ENCODE peak calls at places on chromosomes 5 and 9, in six cellular contexts. E is fibroblast of lung; J is COR-L47; L is C1 segment of cervical spinal cord; G is HuH-7.5; S is activated naive CD8-positive, alpha-beta T cell treated with anti-CD3 and anti-CD28 coated beads, Interleukin-2, amount 50 U/mL, for 24 hours. C is an unnamed sample.

GRCh38 chr5:36279054-36279698 is 22.5 kb downstream of the RANBP3L start:
- DNase-seq in J (no peak), G (no peak), S (no peak), E (peak; percentile 23), L (no peak), C (no peak)

GRCh38 chr5:177557041-177557647 is 2.8 kb upstream of the FAM193B start:
- DNase-seq in J (no peak), L (no peak), E (peak; percentile 52), G (peak; percentile 39), S (no peak), C (no peak)

GRCh38 chr5:88555658-88556057 is 287.0 kb upstream of the TMEM161B start:
- DNase-seq in J (no peak), S (no peak), L (no peak), E (no peak), G (no peak), C (peak; percentile 43)

GRCh38 chr5:174172104-174172965 is 126.8 kb downstream of the NSG2 start:
- DNase-seq in L (no peak), S (no peak), J (peak; percentile 30), G (no peak), E (no peak), C (no peak)

GRCh38 chr5:137635521-137635921 is 100.4 kb downstream of the KLHL3 start:
- DNase-seq in L (no peak), E (no peak), J (no peak), S (no peak), G (no peak), C (no peak)

GRCh38 chr9:73118898-73119554 is 32.6 kb upstream of the ANXA1 start:
- DNase-seq in G (no peak), E (peak; percentile 91), L (no peak), S (no peak), J (no peak), C (no peak)

GRCh38 chr5:132083065-132083678 is 9.6 kb downstream of the CSF2 start:
- DNase-seq in J (no peak), G (no peak), L (no peak), S (peak; percentile 72), E (no peak), C (no peak)

GRCh38 chr5:127028822-127029457 is 1.4 kb downstream of the MARCHF3 start:
- DNase-seq in S (peak; percentile 8), J (no peak), G (peak; percentile 10), L (no peak), E (peak; percentile 30), C (no peak)

GRCh38 chr9:131585375-131585774 is 40.1 kb downstream of the PRRT1B start:
- DNase-seq in J (no peak), L (no peak), S (peak; percentile 36), E (no peak), G (no peak), C (peak; percentile 75)

GRCh38 chr9:99811598-99812383 is 9.9 kb upstream of the NR4A3 start:
- DNase-seq in G (no peak), S (no peak), E (no peak), J (no peak), L (no peak), C (no peak)

GRCh38 chr9:36738318-36738975 is 165.8 kb downstream of the MELK start:
- DNase-seq in G (no peak), J (no peak), L (no peak), S (no peak), E (peak; percentile 42), C (no peak)

GRCh38 chr5:116571568-116572321 is 2.9 kb downstream of the SEMA6A start:
- DNase-seq in S (no peak), J (peak; percentile 64), L (no peak), G (peak; percentile 29), E (no peak), C (no peak)

GRCh38 chr5:1806199-1806598 is 5.0 kb downstream of the NDUFS6 start:
- DNase-seq in L (no peak), E (no peak), S (no peak), G (no peak), J (no peak), C (no peak)

GRCh38 chr9:97077465-97078295 is 38.7 kb upstream of the CTSV start:
- DNase-seq in J (no peak), S (no peak), E (no peak), L (no peak), G (no peak), C (no peak)

GRCh38 chr5:133990396-133990795 is 14.4 kb downstream of the VDAC1 start:
- DNase-seq in L (no peak), S (no peak), G (no peak), E (no peak), J (peak; percentile 78), C (no peak)

GRCh38 chr5:137533963-137534362 is 34.8 kb upstream of the SPOCK1 start:
- DNase-seq in L (no peak), J (no peak), S (no peak), E (no peak), G (no peak), C (no peak)

GRCh38 chr5:134423376-134423775 is 11.7 kb upstream of the CDKN2AIPNL start:
- DNase-seq in G (no peak), E (no peak), S (no peak), J (no peak), L (no peak), C (no peak)

GRCh38 chr9:137604345-137605145 is 941 bp upstream of the ARRDC1 start:
- DNase-seq in G (no peak), S (no peak), J (no peak), E (no peak), L (no peak), C (no peak)

GRCh38 chr5:133927616-133928180 is 40.7 kb downstream of the C5orf15 start:
- DNase-seq in E (no peak), G (no peak), J (no peak), S (no peak), L (no peak), C (no peak)

GRCh38 chr5:115429345-115429940 is 115.1 kb downstream of the FEM1C start:
- DNase-seq in J (no peak), G (no peak), L (no peak), S (no peak), E (no peak), C (no peak)

GRCh38 chr5:149215478-149216042 is 56.1 kb upstream of the AFAP1L1 start:
- DNase-seq in J (no peak), E (peak; percentile 80), S (no peak), L (no peak), G (no peak), C (no peak)

GRCh38 chr9:134210908-134211810 is 46.8 kb upstream of the RNU6ATAC start:
- DNase-seq in J (no peak), L (no peak), E (no peak), G (no peak), S (no peak), C (no peak)

GRCh38 chr5:54844905-54845566 is 140.4 kb downstream of the ESM1 start:
- DNase-seq in E (peak; percentile 85), L (no peak), G (no peak), J (peak; percentile 11), S (no peak), C (no peak)

GRCh38 chr5:138303365-138303764 is 28.2 kb downstream of the CDC25C start:
- DNase-seq in L (no peak), J (no peak), S (no peak), E (peak; percentile 23), G (no peak), C (no peak)

GRCh38 chr5:50501510-50502209 is 60.6 kb upstream of the EMB start:
- DNase-seq in G (no peak), L (no peak), J (no peak), S (no peak), E (no peak), C (peak; percentile 30)

GRCh38 chr5:96209829-96210228 is 223.2 kb downstream of the PCSK1 start:
- DNase-seq in J (no peak), S (no peak), E (peak; percentile 68), G (no peak), L (no peak), C (no peak)

GRCh38 chr9:86202338-86202882 is 57.0 kb downstream of the C9orf153 start:
- DNase-seq in E (peak; percentile 69), J (peak; percentile 31), L (no peak), S (peak; percentile 8), G (peak; percentile 42), C (peak; percentile 20)

GRCh38 chr9:22146604-22147003 is 137.5 kb upstream of the CDKN2B start:
- DNase-seq in J (no peak), L (no peak), E (no peak), G (no peak), S (no peak), C (no peak)

GRCh38 chr5:88518131-88519016 is 249.7 kb upstream of the TMEM161B start:
- DNase-seq in G (no peak), E (no peak), L (no peak), S (no peak), J (no peak), C (no peak)

GRCh38 chr9:73176450-73176875 is 24.8 kb downstream of the ANXA1 start:
- DNase-seq in S (no peak), L (no peak), E (no peak), G (no peak), J (no peak), C (no peak)

GRCh38 chr5:126120939-126121338 is 302.3 kb upstream of the GRAMD2B start:
- DNase-seq in E (no peak), J (no peak), S (no peak), L (no peak), G (no peak), C (no peak)

GRCh38 chr5:176802116-176802784 is 8.1 kb upstream of the UNC5A start:
- DNase-seq in E (no peak), S (no peak), L (no peak), G (no peak), J (peak; percentile 12), C (no peak)

GRCh38 chr5:33941090-33941489 is 4.9 kb downstream of the RXFP3 start:
- DNase-seq in E (no peak), L (no peak), J (no peak), G (no peak), S (no peak), C (no peak)

GRCh38 chr5:82339744-82340143 is 61.6 kb upstream of the RPS23 start:
- DNase-seq in J (no peak), S (no peak), E (no peak), G (no peak), L (no peak), C (no peak)

GRCh38 chr5:67301285-67301904 is 104.8 kb upstream of the CD180 start:
- DNase-seq in L (no peak), E (peak; percentile 98), S (no peak), G (no peak), J (no peak), C (no peak)

GRCh38 chr5:171428168-171428658 is 8.8 kb downstream of the FGF18 start:
- DNase-seq in G (no peak), E (no peak), S (no peak), L (no peak), J (no peak), C (no peak)

GRCh38 chr9:127884427-127884911 is 7.0 kb upstream of the AK1 start:
- DNase-seq in E (no peak), J (peak; percentile 78), S (no peak), L (no peak), G (no peak), C (no peak)